ENCODE peak calls at places on chromosomes 2 and 18, in ten cellular contexts. J, R, O, F, S, P, K, H, Q and M are unnamed samples. For H3K4me1, the result is how much of the 10 kb centered on the place peaks cover.

GRCh38 chr2:121810959-121811853 is 55.8 kb downstream of the TSN start:
- DNase-seq in J (peak), R (peak), O (peak), F (peak), S (peak), P (peak), K (peak), H (peak), Q (peak), M (no peak)

GRCh38 chr2:238391042-238391441 is 35.7 kb upstream of the ASB1 start:
- DNase-seq in J (no peak), R (no peak), O (no peak), F (no peak), S (no peak), P (no peak), K (no peak), H (no peak), Q (no peak), M (no peak)

GRCh38 chr2:197799072-197799471 is 5.3 kb upstream of the PLCL1 start:
- DNase-seq in J (no peak), R (no peak), O (no peak), F (no peak), S (no peak), P (no peak), K (no peak), H (no peak), Q (no peak), M (no peak)

GRCh38 chr2:45241061-45241561 is 231.9 kb upstream of the SIX2 start:
- DNase-seq in J (no peak), R (no peak), O (no peak), F (no peak), S (no peak), P (no peak), K (no peak), H (no peak), Q (no peak), M (no peak)

GRCh38 chr2:182666674-182667320 is 49.3 kb upstream of the DNAJC10 start:
- DNase-seq in J (no peak), R (no peak), O (no peak), F (peak), S (no peak), P (no peak), K (no peak), H (no peak), Q (no peak), M (no peak)

GRCh38 chr2:127759931-127760330 is 51.0 kb downstream of the WDR33 start:
- DNase-seq in J (no peak), R (no peak), O (no peak), F (no peak), S (no peak), P (no peak), K (no peak), H (no peak), Q (no peak), M (no peak)

GRCh38 chr2:96773922-96774321 is 13.2 kb downstream of the CNNM4 start:
- DNase-seq in J (no peak), R (no peak), O (peak), F (no peak), S (no peak), P (no peak), K (no peak), H (no peak), Q (no peak), M (no peak)

GRCh38 chr18:23403310-23403709 is 49.8 kb upstream of the RIOK3 start:
- DNase-seq in J (no peak), R (no peak), O (no peak), F (no peak), S (no peak), P (no peak), K (no peak), H (no peak), Q (no peak), M (no peak)

GRCh38 chr2:203656522-203657287 is 49.7 kb upstream of the CD28 start:
- DNase-seq in J (peak), R (no peak), O (peak), F (no peak), S (peak), P (no peak), K (peak), H (peak), Q (no peak), M (peak)

GRCh38 chr2:109376796-109377495 is 236.8 kb downstream of the SEPTIN10 start:
- DNase-seq in J (no peak), R (peak), O (peak), F (no peak), S (no peak), P (peak), K (no peak), H (peak), Q (peak), M (peak)

GRCh38 chr2:239263937-239264837 is 136.6 kb downstream of the HDAC4 start:
- DNase-seq in J (peak), R (no peak), O (peak), F (no peak), S (no peak), P (no peak), K (peak), H (peak), Q (no peak), M (peak)

GRCh38 chr2:75587954-75588587 is 27.3 kb upstream of the EVA1A start:
- DNase-seq in J (no peak), R (no peak), O (no peak), F (no peak), S (no peak), P (no peak), K (no peak), H (no peak), Q (no peak), M (no peak)

GRCh38 chr2:111975053-111975552 is 76.7 kb downstream of the MERTK start:
- DNase-seq in J (peak), R (peak), O (peak), F (no peak), S (no peak), P (no peak), K (no peak), H (no peak), Q (no peak), M (no peak)

GRCh38 chr18:46946656-46947282 is 29.4 kb downstream of the KATNAL2 start:
- DNase-seq in J (peak), R (peak), O (peak), F (peak), S (peak), P (peak), K (peak), H (peak), Q (peak), M (peak)

GRCh38 chr2:143468341-143468888 is 339.2 kb downstream of the ARHGAP15 start:
- DNase-seq in J (no peak), R (no peak), O (no peak), F (no peak), S (no peak), P (no peak), K (no peak), H (no peak), Q (no peak), M (no peak)

GRCh38 chr2:232568161-232568560 is 17.7 kb downstream of the EIF4E2 start:
- DNase-seq in J (peak), R (no peak), O (no peak), F (no peak), S (no peak), P (no peak), K (no peak), H (no peak), Q (no peak), M (no peak)

GRCh38 chr2:40209728-40210127 is 242.2 kb downstream of the SLC8A1 start:
- DNase-seq in J (no peak), R (no peak), O (no peak), F (no peak), S (no peak), P (no peak), K (no peak), H (no peak), Q (no peak), M (no peak)

DNA sequence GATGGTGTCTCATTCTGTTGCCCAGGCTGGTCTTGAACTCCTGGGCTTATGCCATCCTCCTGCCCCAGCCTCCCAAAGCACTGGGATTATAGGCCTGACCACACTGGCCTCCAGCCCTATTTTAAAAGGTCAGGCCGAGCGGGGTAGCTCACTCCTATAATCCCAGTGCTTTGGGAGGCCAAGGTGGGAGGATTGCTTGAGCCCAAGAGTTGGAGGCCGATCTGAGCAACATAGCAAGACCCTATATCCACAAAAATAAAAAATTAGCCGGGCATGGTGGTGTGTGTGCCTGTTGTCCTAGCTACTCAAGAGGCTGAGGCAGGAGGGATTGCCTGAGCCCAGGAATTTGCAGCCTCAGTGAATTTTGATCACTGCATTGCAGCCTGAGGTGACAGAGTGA is 3.9 kb downstream of the CAB39 start:
- DNase-seq in J (no peak), R (no peak), O (no peak), F (no peak), S (no peak), P (no peak), K (no peak), H (no peak), Q (no peak), M (no peak)
- H3K4me1 ChIP-seq in J (under half), R (under half), O (half or more), F (under half), S (under half), P (under half), K (half or more), H (half or more), Q (under half), M (under half)

DNA sequence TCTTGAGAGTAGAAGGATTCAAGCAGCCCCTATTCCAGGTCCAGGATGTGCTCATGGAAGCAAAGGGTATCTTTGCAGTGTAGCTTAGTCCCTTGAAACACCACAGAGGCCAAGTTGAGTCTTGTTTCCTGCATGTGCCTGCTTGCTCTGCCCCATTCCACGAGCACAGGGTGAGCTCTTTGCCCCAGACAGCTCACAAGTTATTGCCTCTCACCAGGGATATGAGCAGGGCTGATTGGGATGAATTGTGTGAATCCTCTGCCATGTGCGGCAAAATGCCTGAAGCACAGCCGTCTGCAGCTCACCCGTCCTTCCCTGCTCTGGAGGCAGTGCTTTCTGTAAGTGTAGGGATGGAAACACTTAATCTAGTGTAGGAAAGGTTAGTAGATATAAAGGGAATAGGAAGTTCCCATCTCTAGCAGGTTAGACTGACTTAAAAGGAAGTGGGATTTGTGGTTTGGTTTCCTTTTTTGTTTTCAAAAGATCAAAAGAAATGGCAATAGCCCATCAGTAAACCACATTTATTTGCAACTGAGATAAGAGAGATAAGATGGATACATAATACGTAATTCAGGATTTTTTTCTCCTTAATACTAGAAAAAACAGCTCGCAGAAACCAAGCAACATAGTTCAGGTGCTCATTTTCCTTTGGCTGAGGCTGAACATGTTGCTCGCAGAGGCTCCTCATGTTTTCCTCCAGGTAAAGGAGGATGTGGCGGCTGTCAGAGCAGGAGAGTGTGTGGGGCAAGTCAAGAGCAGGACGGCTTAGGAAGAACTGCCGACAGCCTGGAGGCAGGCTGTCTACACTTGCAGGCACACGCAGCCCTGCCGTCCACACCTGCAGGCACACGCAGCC is 41.4 kb downstream of the TMEM182 start:
- DNase-seq in J (no peak), R (no peak), O (no peak), F (no peak), S (no peak), P (no peak), K (no peak), H (no peak), Q (no peak), M (no peak)
- TF ChIP-seq POLR2A in J (no peak), R (no peak), O (no peak), F (no peak), S (no peak), P (no peak), K (no peak), H (no peak), Q (no peak), M (no peak)

DNA sequence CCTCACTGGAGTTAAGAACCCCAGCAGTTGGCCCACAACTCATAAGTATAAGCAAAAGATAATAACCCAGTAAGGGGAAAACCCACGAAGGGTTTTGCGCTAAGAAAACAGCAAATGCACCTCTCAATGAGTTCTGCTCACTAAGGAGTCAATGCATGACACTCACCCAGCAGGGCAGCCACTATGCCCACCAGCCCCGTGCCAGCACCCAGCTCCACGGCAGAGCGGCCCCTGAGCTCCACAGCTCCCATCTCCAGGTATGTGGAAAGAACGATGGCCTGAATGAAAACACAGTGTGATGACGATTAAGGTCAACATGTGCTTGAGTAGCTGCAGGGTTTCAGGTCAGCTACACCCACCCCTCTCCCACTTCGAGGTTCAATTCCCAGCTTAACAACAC is 3.6 kb downstream of the METTL21A start:
- DNase-seq in J (no peak), R (no peak), O (no peak), F (no peak), S (no peak), P (no peak), K (no peak), H (no peak), Q (no peak), M (no peak)
- H3K4me1 ChIP-seq in J (under half), R (under half), O (half or more), F (under half), S (under half), P (under half), K (under half), H (under half), Q (under half), M (under half)

GRCh38 chr18:62716679-62717058 is 1.3 kb downstream of the PHLPP1 start:
- DNase-seq in J (peak), R (peak), O (peak), F (peak), S (no peak), P (peak), K (peak), H (peak), Q (peak), M (no peak)
- TF ChIP-seq POLR2A in J (no peak), R (no peak), O (no peak), F (no peak), S (no peak), P (no peak), K (no peak), H (no peak), Q (no peak), M (no peak)

GRCh38 chr2:172438741-172439508 is 11.5 kb downstream of the ITGA6 start:
- DNase-seq in J (no peak), R (no peak), O (peak), F (no peak), S (no peak), P (no peak), K (peak), H (no peak), Q (no peak), M (no peak)
- H3K4me1 ChIP-seq in J (under half), R (under half), O (half or more), F (under half), S (half or more), P (under half), K (half or more), H (under half), Q (under half), M (half or more)

GRCh38 chr2:213121677-213122076 is 29.7 kb downstream of the IKZF2 start:
- DNase-seq in J (no peak), R (no peak), O (no peak), F (no peak), S (no peak), P (no peak), K (no peak), H (no peak), Q (no peak), M (no peak)
- TF ChIP-seq POLR2A in J (no peak), R (no peak), O (no peak), F (no peak), S (no peak), P (no peak), K (no peak), H (no peak), Q (no peak), M (no peak)